ENCODE peak calls at places on chromosomes 13 and 19, in seven cellular contexts. D is fibroblast of the aortic adventitia, Y is Calu3, C is A549, X is glutamatergic neuron, Q is Panc1, S is AG09309. M is an unnamed sample.

GRCh38 chr19:5050016-5050656 is 81.2 kb downstream of the KDM4B start:
- DNase-seq in D (no peak), Y (no peak), C (no peak), X (no peak), Q (no peak), S (no peak), M (no peak)

GRCh38 chr19:39409886-39410619 is 2.4 kb upstream of the PLEKHG2 start:
- DNase-seq in D (peak), Y (peak), C (no peak), X (peak), Q (no peak), S (no peak), M (no peak)

GRCh38 chr13:105312906-105313305 is 1222.6 kb downstream of the EFNB2 start:
- DNase-seq in D (no peak), Y (no peak), C (no peak), X (no peak), Q (no peak), S (no peak), M (no peak)

GRCh38 chr13:51284339-51284738 is 55.2 kb upstream of the SERPINE3 start:
- DNase-seq in D (no peak), Y (no peak), C (no peak), X (no peak), Q (no peak), S (no peak), M (no peak)

GRCh38 chr13:109868583-109869311 is 82.4 kb upstream of the IRS2 start:
- DNase-seq in D (no peak), Y (no peak), C (peak), X (no peak), Q (no peak), S (no peak), M (no peak)

GRCh38 chr19:2171349-2172145 is 7.8 kb downstream of the DOT1L start:
- DNase-seq in D (peak), Y (peak), C (no peak), X (peak), Q (no peak), S (no peak), M (no peak)

GRCh38 chr13:88919970-88920628 is 1248.9 kb downstream of the SLITRK5 start:
- DNase-seq in D (no peak), Y (no peak), C (no peak), X (no peak), Q (no peak), S (no peak), M (no peak)

GRCh38 chr13:36432106-36432544 is at the start of gene CCNA1:
- DNase-seq in D (no peak), Y (no peak), C (no peak), X (peak), Q (no peak), S (no peak), M (no peak)

GRCh38 chr13:59391696-59392095 is 772.0 kb downstream of the DIAPH3 start:
- DNase-seq in D (peak), Y (peak), C (peak), X (peak), Q (peak), S (peak), M (no peak)

GRCh38 chr13:98307744-98308524 is 130.9 kb upstream of the RNF113B start:
- DNase-seq in D (no peak), Y (no peak), C (no peak), X (no peak), Q (no peak), S (no peak), M (no peak)

DNA sequence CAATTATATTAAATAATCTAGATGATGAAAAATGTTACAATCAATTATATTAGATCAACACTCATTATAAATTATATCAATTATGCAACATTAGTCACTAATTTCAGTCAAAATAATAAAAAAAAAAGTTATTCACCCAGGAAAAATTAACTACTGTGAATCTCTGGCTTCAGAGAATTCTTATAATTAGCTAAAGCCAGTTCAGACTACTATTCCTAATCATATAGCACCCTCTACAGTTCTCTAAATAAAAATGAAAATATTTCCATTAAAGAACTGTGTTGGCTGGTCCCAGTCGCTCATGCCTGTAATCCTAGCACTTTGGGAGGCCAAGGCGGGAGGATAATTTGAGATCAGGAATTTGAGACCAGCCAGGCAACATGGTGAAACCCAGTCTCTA is 33.0 kb downstream of the XPO4 start:
- DNase-seq in D (peak), Y (no peak), C (no peak), X (no peak), Q (no peak), S (no peak), M (no peak)
- TF ChIP-seq CTCF in D (peak), Y (no peak), C (no peak), X (no peak), Q (peak), S (peak), M (peak)

DNA sequence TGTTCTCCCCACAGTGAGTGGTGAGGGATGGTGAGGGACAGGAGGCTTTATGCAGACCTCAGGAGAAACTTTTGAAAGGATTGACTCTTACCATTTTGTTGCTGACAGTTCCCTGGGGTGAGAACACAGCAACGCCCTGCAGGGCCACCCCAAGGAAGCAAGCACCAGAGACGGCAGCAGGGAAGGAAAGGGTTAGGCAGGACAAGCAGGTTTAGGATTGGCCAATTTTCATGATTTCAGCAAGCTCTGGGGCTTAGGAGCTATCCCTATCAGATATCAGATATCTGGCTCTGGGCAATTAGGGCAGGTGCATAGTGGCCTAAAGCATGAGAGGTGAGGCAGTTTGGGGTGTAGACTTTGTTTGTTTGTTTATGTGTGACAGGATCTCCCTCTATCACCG is 87.0 kb upstream of the LSM14A start:
- DNase-seq in D (no peak), Y (no peak), C (no peak), X (no peak), Q (no peak), S (no peak), M (no peak)
- TF ChIP-seq CTCF in D (no peak), Y (no peak), C (no peak), X (no peak), Q (no peak), S (no peak), M (no peak)

GRCh38 chr13:30673669-30674521 is 56.2 kb downstream of the USPL1 start:
- DNase-seq in D (peak), Y (peak), C (peak), X (peak), Q (peak), S (peak), M (no peak)
- TF ChIP-seq CTCF in D (peak), Y (no peak), C (peak), X (peak), Q (peak), S (peak), M (peak)

GRCh38 chr19:45402469-45403070 is 2.3 kb downstream of the PPP1R13L start:
- DNase-seq in D (no peak), Y (peak), C (peak), X (peak), Q (no peak), S (no peak), M (no peak)
- TF ChIP-seq CTCF in D (peak), Y (no peak), C (peak), X (peak), Q (peak), S (peak), M (peak)

GRCh38 chr19:14346279-14346678 is 35.0 kb upstream of the ADGRE5 start:
- DNase-seq in D (no peak), Y (no peak), C (no peak), X (no peak), Q (no peak), S (no peak), M (no peak)

GRCh38 chr19:14343286-14343685 is 38.0 kb upstream of the ADGRE5 start:
- DNase-seq in D (no peak), Y (no peak), C (no peak), X (no peak), Q (no peak), S (no peak), M (no peak)

GRCh38 chr19:14345364-14345763 is 35.9 kb upstream of the ADGRE5 start:
- DNase-seq in D (no peak), Y (no peak), C (no peak), X (no peak), Q (no peak), S (no peak), M (no peak)

GRCh38 chr19:14339741-14340140 is 41.5 kb upstream of the ADGRE5 start:
- DNase-seq in D (no peak), Y (no peak), C (no peak), X (no peak), Q (no peak), S (no peak), M (no peak)

GRCh38 chr19:14342809-14343208 is 38.4 kb upstream of the ADGRE5 start:
- DNase-seq in D (no peak), Y (no peak), C (no peak), X (no peak), Q (no peak), S (no peak), M (no peak)
- TF ChIP-seq CTCF in D (no peak), Y (no peak), C (no peak), X (no peak), Q (no peak), S (no peak), M (no peak)

GRCh38 chr13:66689037-66689619 is 541.0 kb downstream of the PCDH9 start:
- DNase-seq in D (peak), Y (no peak), C (no peak), X (no peak), Q (no peak), S (no peak), M (no peak)
- TF ChIP-seq CTCF in D (peak), Y (no peak), C (peak), X (peak), Q (no peak), S (peak), M (peak)

DNA sequence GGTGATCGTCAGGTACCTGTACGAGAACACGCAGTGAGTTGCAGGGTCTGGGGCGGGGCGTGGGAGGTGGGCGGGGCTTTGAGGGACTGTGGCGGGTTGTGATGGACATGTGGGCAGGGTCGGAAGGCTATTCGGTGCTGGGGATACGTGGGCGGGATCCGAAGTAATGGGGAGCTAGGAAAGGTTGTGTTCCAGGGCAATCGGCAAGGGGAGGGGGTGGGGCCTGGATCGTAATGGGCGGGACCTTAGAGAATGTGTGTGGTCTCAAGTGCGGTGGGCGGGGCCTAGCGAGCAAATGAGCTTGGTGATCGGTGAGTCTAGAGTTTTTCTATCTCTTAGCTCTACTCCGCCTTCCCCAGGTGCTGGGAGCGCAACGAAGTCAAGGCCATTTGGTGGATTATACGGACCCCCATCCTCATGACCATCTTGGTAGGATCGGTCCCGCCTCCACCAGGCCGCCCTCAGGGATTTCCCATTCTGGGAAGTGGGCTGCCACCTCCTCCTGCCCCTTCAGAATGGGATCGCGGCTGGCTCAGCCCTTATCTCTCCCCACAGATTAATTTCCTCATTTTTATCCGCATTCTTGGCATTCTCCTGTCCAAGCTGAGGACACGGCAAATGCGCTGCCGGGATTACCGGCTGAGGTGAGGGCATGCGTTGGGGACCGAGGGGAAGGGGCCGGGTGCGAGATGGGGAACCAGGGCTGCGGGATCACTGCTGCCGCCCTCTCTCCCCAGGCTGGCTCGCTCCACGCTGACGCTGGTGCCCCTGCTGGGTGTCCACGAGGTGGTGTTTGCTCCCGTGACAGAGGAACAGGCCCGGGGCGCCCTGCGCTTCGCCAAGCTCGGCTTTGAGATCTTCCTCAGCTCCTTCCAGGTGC is 9.6 kb downstream of the GIPR start:
- DNase-seq in D (peak), Y (peak), C (peak), X (peak), Q (no peak), S (no peak), M (peak)
- TF ChIP-seq CTCF in D (no peak), Y (peak), C (peak), X (no peak), Q (no peak), S (no peak), M (peak)

GRCh38 chr13:99370476-99371272 is 63.5 kb upstream of the GPR183 start:
- DNase-seq in D (no peak), Y (no peak), C (no peak), X (no peak), Q (no peak), S (no peak), M (no peak)

GRCh38 chr13:99363949-99364348 is 56.8 kb upstream of the GPR183 start:
- DNase-seq in D (no peak), Y (no peak), C (no peak), X (no peak), Q (no peak), S (no peak), M (no peak)

GRCh38 chr13:99367106-99367616 is 60.0 kb upstream of the GPR183 start:
- DNase-seq in D (no peak), Y (no peak), C (no peak), X (no peak), Q (no peak), S (no peak), M (no peak)

GRCh38 chr13:99366075-99366987 is 59.1 kb upstream of the GPR183 start:
- DNase-seq in D (no peak), Y (no peak), C (no peak), X (no peak), Q (no peak), S (no peak), M (no peak)

DNA sequence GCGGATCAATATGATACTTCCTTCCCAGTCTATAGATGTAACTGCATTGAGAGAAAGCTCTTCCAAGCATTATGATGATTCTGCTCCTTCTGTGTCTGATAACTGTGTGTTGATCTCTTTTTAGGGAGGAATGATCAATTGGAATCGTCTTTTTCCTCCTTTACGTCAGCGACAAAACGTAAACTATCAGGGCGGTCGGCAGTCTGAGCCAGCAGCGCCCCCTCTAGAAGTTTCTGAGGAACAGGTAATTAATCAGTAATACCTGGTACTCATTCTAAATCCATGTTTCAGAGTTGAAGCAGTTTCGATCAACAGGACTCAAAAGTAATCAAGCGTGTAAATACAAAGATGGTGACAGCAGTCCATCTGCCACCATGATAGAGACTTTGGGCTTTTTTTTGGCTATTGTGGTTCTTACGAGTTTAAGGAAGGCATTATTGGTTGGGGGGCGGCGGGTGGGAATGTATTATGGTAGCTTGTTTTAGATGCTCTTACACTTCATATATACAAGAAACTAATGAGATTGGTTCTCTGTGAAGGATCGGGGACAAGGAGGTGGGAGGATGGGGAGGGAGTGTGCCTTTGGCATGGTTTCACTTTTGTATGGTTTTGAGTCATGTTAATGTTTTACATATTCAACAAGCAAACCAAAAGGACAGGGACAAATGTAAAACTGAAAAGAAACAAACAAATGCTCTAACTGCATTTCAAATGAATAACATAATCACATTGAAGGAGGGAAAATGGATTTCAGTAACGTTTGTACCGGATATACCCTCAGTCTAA is 60.7 kb upstream of the GPR183 start:
- DNase-seq in D (no peak), Y (no peak), C (no peak), X (no peak), Q (no peak), S (no peak), M (no peak)
- TF ChIP-seq CTCF in D (no peak), Y (no peak), C (no peak), X (no peak), Q (no peak), S (no peak), M (no peak)

GRCh38 chr13:111528513-111528912 is 208.1 kb downstream of the TEX29 start:
- DNase-seq in D (no peak), Y (no peak), C (no peak), X (no peak), Q (no peak), S (no peak), M (peak)
- TF ChIP-seq CTCF in D (no peak), Y (no peak), C (no peak), X (no peak), Q (no peak), S (no peak), M (no peak)

M was measured in chondrocyte.